ENCODE peak calls at places on chromosomes 2 and 18, in eight cellular contexts. X, L, E, H, U, A, V and Y are unnamed samples.

GRCh38 chr2:6421888-6422287 is 443.8 kb downstream of the CMPK2 start:
- DNase-seq in E (no peak), A (no peak), V (no peak), L (no peak), U (no peak), H (no peak), X (no peak), Y (no peak)

GRCh38 chr2:24007693-24008092 is 2.2 kb upstream of the MFSD2B start:
- DNase-seq in E (no peak), X (no peak), U (no peak), A (no peak), L (no peak), V (no peak), H (no peak), Y (no peak)

GRCh38 chr2:185793532-185794073 is 55.0 kb downstream of the FSIP2 start:
- DNase-seq in X (no peak), H (no peak), U (no peak), E (no peak), A (no peak), L (no peak), V (no peak), Y (no peak)

GRCh38 chr2:188346059-188346458 is 54.4 kb downstream of the GULP1 start:
- DNase-seq in V (no peak), E (no peak), L (no peak), U (no peak), X (no peak), H (no peak), A (no peak), Y (no peak)

GRCh38 chr2:225002039-225002655 is 40.1 kb downstream of the DOCK10 start:
- DNase-seq in E (no peak), X (peak; percentile 89), U (peak; percentile 67), L (no peak), A (peak; percentile 88), V (peak; percentile 78), H (peak; percentile 38), Y (peak; percentile 55)

GRCh38 chr2:60958800-60959199 is 58.7 kb upstream of the PEX13 start:
- DNase-seq in U (no peak), L (no peak), A (peak; percentile 81), X (peak; percentile 86), E (no peak), H (no peak), V (peak; percentile 58), Y (no peak)

GRCh38 chr18:55778731-55779460 is 190.9 kb upstream of the TCF4 start:
- DNase-seq in X (peak; percentile 53), L (no peak), U (no peak), V (no peak), H (no peak), E (no peak), A (peak; percentile 38), Y (peak; percentile 26)

GRCh38 chr2:176500921-176501320 is 231.7 kb downstream of the MTX2 start:
- DNase-seq in H (no peak), U (no peak), A (peak; percentile 22), E (no peak), V (peak; percentile 38), X (peak; percentile 39), L (no peak), Y (no peak)

GRCh38 chr2:47904903-47905453 is 1.3 kb downstream of the FBXO11 start:
- DNase-seq in L (no peak), E (no peak), A (no peak), X (peak; percentile 22), V (no peak), U (no peak), H (peak; percentile 56), Y (peak; percentile 39)

GRCh38 chr2:200700856-200701255 is 110.9 kb upstream of the BZW1 start:
- DNase-seq in U (no peak), E (no peak), X (no peak), H (no peak), V (no peak), L (no peak), A (no peak), Y (no peak)

GRCh38 chr2:51297488-51297887 is 265.6 kb upstream of the NRXN1 start:
- DNase-seq in V (no peak), H (no peak), E (no peak), L (no peak), X (peak; percentile 16), U (no peak), A (no peak), Y (no peak)

GRCh38 chr2:238264072-238264460 is 24.2 kb upstream of the HES6 start:
- DNase-seq in V (no peak), U (no peak), L (peak; percentile 65), X (no peak), H (no peak), A (no peak), E (no peak), Y (no peak)

GRCh38 chr18:45841060-45841764 is 15.7 kb downstream of the SIGLEC15 start:
- DNase-seq in E (no peak), A (no peak), U (no peak), H (no peak), X (no peak), V (no peak), L (no peak), Y (no peak)

GRCh38 chr2:236867441-236868260 is 218.0 kb upstream of the COPS8 start:
- DNase-seq in V (no peak), E (no peak), H (no peak), U (no peak), L (peak; percentile 35), X (no peak), A (no peak), Y (no peak)

DNA sequence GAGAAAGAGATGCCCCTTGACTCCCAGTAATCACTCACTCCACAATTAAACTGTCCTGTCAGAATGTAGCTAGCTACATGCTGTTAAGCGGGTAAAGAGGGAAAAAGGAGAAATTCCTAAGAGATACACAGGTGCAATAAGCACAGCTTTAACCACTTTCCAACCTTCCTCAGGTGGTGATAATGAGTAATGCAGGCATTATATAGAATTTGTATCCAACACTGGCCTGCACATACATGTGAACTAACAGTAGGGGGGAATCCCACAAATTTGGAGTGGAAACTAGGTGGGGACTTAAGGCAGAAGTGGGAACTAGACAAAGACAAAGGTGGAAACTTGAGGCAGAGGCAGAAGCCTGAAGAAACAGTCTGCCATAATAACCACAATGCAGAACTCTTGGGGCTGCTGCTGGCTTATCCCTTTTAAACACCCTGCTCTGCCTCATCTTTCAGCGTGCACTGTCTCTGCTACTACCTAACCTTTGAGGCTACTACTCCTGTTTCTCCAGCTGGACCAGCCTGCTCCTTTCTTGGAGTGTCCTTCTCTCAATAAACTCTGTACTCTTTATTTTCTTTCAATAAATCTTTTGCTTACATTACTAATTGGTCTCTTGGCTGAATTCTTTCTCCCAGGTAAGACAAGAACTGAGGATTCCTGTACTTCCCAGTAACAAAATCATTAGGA is 259.7 kb downstream of the PDE11A start:
- DNase-seq in L (no peak), H (no peak), E (no peak), A (no peak), V (no peak), U (no peak), X (no peak), Y (no peak)
- TF ChIP-seq CTCF in L (no peak), H (no peak), E (no peak), A (no peak), V (no peak), U (no peak), X (no peak), Y (no peak)

DNA sequence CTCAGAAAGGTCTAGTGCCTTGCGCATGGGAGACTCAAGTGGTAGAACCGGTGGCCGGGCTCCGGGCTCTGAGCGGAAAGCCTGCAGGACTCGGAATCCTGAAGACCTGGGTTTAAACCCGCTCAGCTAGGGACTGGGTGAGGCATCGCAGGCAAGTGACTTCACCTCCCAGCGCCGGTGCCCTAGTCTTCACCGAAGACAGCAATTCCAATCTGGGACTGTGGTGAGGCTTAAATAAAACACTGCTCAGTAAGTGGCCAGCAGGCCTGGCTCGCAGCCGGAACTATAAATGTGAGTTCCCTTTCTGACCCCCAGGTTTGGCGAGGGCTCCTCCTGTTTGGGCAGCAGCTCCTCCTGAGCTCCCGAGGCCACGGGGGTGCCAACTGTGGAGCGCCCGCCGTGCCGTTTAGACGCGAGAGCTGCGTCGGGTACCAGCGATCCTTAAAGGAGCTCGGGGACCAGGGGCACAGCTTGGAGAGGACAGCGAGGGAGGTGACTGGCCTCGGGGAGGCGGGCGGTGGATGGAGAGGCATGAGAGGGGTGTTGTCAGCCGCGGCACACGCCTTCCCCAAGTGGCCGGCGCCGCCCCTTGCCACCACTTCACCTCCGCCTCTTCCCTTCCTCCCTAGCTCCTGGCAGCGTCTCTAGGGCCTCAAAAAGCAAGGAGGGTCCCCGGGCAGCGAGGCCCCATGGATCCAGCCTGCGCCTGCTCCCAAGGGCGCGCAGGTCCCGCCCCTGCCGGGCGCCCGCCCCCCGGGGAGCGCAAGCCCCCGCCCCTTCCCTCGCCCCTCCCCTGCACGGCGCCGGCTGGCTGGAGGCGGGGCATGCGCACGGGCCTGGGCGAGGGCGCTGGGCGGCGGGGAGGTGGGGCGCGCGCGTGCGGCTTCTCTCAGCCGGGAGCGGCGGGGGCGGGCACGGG is 736 bp upstream of the MTCL1 start:
- DNase-seq in E (peak; percentile 39), L (peak; percentile 95), U (peak; percentile 82), V (peak; percentile 87), X (peak; percentile 83), H (peak; percentile 92), A (peak; percentile 91), Y (peak; percentile 99)
- TF ChIP-seq CTCF in E (no peak), L (peak; percentile 16), U (no peak), V (no peak), X (no peak), H (no peak), A (no peak), Y (no peak)

GRCh38 chr2:212777020-212777491 is 238.5 kb upstream of the ERBB4 start:
- DNase-seq in L (no peak), A (peak; percentile 64), V (peak; percentile 49), H (no peak), X (peak; percentile 67), U (no peak), E (no peak), Y (peak; percentile 34)
- TF ChIP-seq CTCF in L (peak; percentile 61), A (peak; percentile 68), V (peak; percentile 62), H (peak; percentile 35), X (peak; percentile 53), U (peak; percentile 81), E (peak; percentile 47), Y (no peak)

DNA sequence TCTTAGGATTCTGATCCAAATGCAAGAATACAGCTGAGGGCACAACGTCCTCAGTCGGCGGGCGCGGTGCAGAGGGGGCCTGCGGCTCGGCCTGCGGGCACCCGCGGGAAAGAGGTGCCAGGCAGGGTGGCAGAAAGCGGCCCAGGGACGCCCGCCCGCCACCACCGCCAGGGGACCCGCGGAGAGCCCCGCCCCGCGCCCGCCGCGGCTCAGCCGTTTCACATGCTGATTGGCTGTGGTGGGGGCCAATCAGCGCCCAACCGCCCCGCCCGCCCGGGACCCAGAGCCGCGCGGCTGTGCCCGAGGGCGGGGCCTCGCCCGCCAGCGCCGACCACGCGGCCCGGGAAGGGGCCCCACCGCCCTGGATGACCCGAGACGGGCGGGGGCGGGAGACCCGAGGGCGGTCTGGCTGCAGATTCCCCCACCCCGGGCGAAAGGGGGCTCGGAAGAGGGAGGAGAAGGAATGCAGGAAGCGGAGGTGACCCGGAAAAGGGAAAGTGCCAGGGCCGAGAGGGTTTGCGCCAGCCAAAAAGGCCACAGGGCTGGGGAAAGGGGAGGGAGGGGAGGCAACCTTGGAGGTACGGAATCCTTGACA is 8.0 kb downstream of the IRS1 start:
- DNase-seq in A (peak; percentile 78), X (peak; percentile 79), V (peak; percentile 85), L (peak; percentile 95), H (peak; percentile 90), E (peak; percentile 46), U (peak; percentile 90), Y (peak; percentile 100)
- TF ChIP-seq CTCF in A (no peak), X (peak; percentile 2), V (peak; percentile 27), L (peak; percentile 55), H (peak; percentile 88), E (no peak), U (peak; percentile 65), Y (no peak)